ENCODE peak calls at places on chromosome 20, in six cellular contexts. One of them, this sample, is unnamed.

GRCh38 chr20:58790440-58790839 is 60.3 kb downstream of the GNAS-AS1 start:
- DNase-seq in uterus: no peak
- DNase-seq in BE2C: peak
- DNase-seq in WERI-Rb-1: no peak
- DNase-seq in astrocyte of the spinal cord: no peak
- DNase-seq in cardiac muscle cell: no peak
- DNase-seq in this sample: no peak

GRCh38 chr20:10501377-10501776 is 66.3 kb downstream of the SLX4IP start:
- DNase-seq in uterus: no peak
- DNase-seq in WERI-Rb-1: no peak
- DNase-seq in cardiac muscle cell: no peak
- DNase-seq in BE2C: no peak
- DNase-seq in astrocyte of the spinal cord: no peak
- DNase-seq in this sample: no peak

GRCh38 chr20:7113577-7114466 is 346.3 kb downstream of the BMP2 start:
- DNase-seq in WERI-Rb-1: peak
- DNase-seq in BE2C: peak
- DNase-seq in cardiac muscle cell: peak
- DNase-seq in astrocyte of the spinal cord: peak
- DNase-seq in uterus: no peak
- DNase-seq in this sample: peak

GRCh38 chr20:57147185-57147584 is 119.3 kb downstream of the BMP7 start:
- DNase-seq in BE2C: no peak
- DNase-seq in astrocyte of the spinal cord: no peak
- DNase-seq in cardiac muscle cell: no peak
- DNase-seq in WERI-Rb-1: no peak
- DNase-seq in uterus: no peak
- DNase-seq in this sample: no peak

GRCh38 chr20:21029356-21029755 is 76.8 kb downstream of the LINC00237 start:
- DNase-seq in astrocyte of the spinal cord: no peak
- DNase-seq in uterus: no peak
- DNase-seq in BE2C: no peak
- DNase-seq in cardiac muscle cell: no peak
- DNase-seq in WERI-Rb-1: no peak
- DNase-seq in this sample: no peak

GRCh38 chr20:840858-841567 is 7.5 kb downstream of the FAM110A start:
- DNase-seq in WERI-Rb-1: no peak
- DNase-seq in cardiac muscle cell: no peak
- DNase-seq in astrocyte of the spinal cord: no peak
- DNase-seq in BE2C: no peak
- DNase-seq in uterus: no peak
- DNase-seq in this sample: peak

GRCh38 chr20:52191436-52192295 is at the start of gene ZFP64:
- DNase-seq in WERI-Rb-1: peak
- DNase-seq in BE2C: peak
- DNase-seq in astrocyte of the spinal cord: peak
- DNase-seq in uterus: peak
- DNase-seq in cardiac muscle cell: peak
- DNase-seq in this sample: peak

GRCh38 chr20:37342231-37343177 is 3.4 kb upstream of the SRC start:
- DNase-seq in WERI-Rb-1: peak
- DNase-seq in uterus: no peak
- DNase-seq in astrocyte of the spinal cord: no peak
- DNase-seq in BE2C: peak
- DNase-seq in cardiac muscle cell: no peak
- DNase-seq in this sample: no peak

GRCh38 chr20:48012401-48012974 is 227.2 kb upstream of the SULF2 start:
- DNase-seq in BE2C: peak
- DNase-seq in uterus: no peak
- DNase-seq in WERI-Rb-1: no peak
- DNase-seq in cardiac muscle cell: no peak
- DNase-seq in astrocyte of the spinal cord: peak
- DNase-seq in this sample: peak

GRCh38 chr20:58777657-58778056 is 73.0 kb downstream of the GNAS-AS1 start:
- DNase-seq in WERI-Rb-1: no peak
- DNase-seq in astrocyte of the spinal cord: no peak
- DNase-seq in uterus: no peak
- DNase-seq in BE2C: no peak
- DNase-seq in cardiac muscle cell: no peak
- DNase-seq in this sample: no peak

GRCh38 chr20:31605031-31605901 is at the start of gene ID1:
- DNase-seq in astrocyte of the spinal cord: peak
- DNase-seq in cardiac muscle cell: peak
- DNase-seq in uterus: peak
- DNase-seq in WERI-Rb-1: peak
- DNase-seq in BE2C: peak
- DNase-seq in this sample: peak

GRCh38 chr20:50350510-50351249 is 159.5 kb upstream of the PTPN1 start:
- DNase-seq in WERI-Rb-1: no peak
- DNase-seq in astrocyte of the spinal cord: no peak
- DNase-seq in BE2C: no peak
- DNase-seq in cardiac muscle cell: no peak
- DNase-seq in uterus: no peak
- DNase-seq in this sample: no peak

GRCh38 chr20:50245561-50246366 is 55.1 kb downstream of the CEBPB start:
- DNase-seq in cardiac muscle cell: no peak
- DNase-seq in WERI-Rb-1: no peak
- DNase-seq in uterus: no peak
- DNase-seq in BE2C: peak
- DNase-seq in astrocyte of the spinal cord: peak
- DNase-seq in this sample: peak

GRCh38 chr20:58963060-58963584 is 17.9 kb upstream of the NELFCD start:
- DNase-seq in uterus: no peak
- DNase-seq in astrocyte of the spinal cord: no peak
- DNase-seq in WERI-Rb-1: no peak
- DNase-seq in cardiac muscle cell: no peak
- DNase-seq in BE2C: peak
- DNase-seq in this sample: no peak

GRCh38 chr20:36950432-36951197 is 893 bp downstream of the SAMHD1 start:
- DNase-seq in cardiac muscle cell: no peak
- DNase-seq in uterus: peak
- DNase-seq in astrocyte of the spinal cord: no peak
- DNase-seq in WERI-Rb-1: peak
- DNase-seq in BE2C: no peak
- DNase-seq in this sample: peak

GRCh38 chr20:41776450-41776849 is 158.3 kb upstream of the CHD6 start:
- DNase-seq in WERI-Rb-1: peak
- DNase-seq in astrocyte of the spinal cord: no peak
- DNase-seq in cardiac muscle cell: no peak
- DNase-seq in uterus: no peak
- DNase-seq in BE2C: no peak
- DNase-seq in this sample: no peak

GRCh38 chr20:10370091-10370887 is 63.7 kb downstream of the MKKS start:
- DNase-seq in BE2C: no peak
- DNase-seq in astrocyte of the spinal cord: no peak
- DNase-seq in WERI-Rb-1: no peak
- DNase-seq in cardiac muscle cell: no peak
- DNase-seq in uterus: no peak
- DNase-seq in this sample: peak

GRCh38 chr20:44720617-44720993 is 5.4 kb downstream of the CCN5 start:
- DNase-seq in cardiac muscle cell: no peak
- DNase-seq in WERI-Rb-1: no peak
- DNase-seq in BE2C: peak
- DNase-seq in astrocyte of the spinal cord: no peak
- DNase-seq in uterus: no peak
- DNase-seq in this sample: no peak

GRCh38 chr20:44719841-44720240 is 4.7 kb downstream of the CCN5 start:
- DNase-seq in uterus: no peak
- DNase-seq in astrocyte of the spinal cord: no peak
- DNase-seq in WERI-Rb-1: no peak
- DNase-seq in cardiac muscle cell: no peak
- DNase-seq in BE2C: no peak
- DNase-seq in this sample: no peak

GRCh38 chr20:44715495-44716308 is 533 bp downstream of the CCN5 start:
- DNase-seq in uterus: no peak
- DNase-seq in WERI-Rb-1: no peak
- DNase-seq in cardiac muscle cell: no peak
- DNase-seq in BE2C: no peak
- DNase-seq in astrocyte of the spinal cord: no peak
- DNase-seq in this sample: no peak

GRCh38 chr20:44716309-44717106 is 1.3 kb downstream of the CCN5 start:
- DNase-seq in WERI-Rb-1: no peak
- DNase-seq in BE2C: no peak
- DNase-seq in astrocyte of the spinal cord: no peak
- DNase-seq in uterus: no peak
- DNase-seq in cardiac muscle cell: no peak
- DNase-seq in this sample: no peak

GRCh38 chr20:44717986-44718385 is 2.8 kb downstream of the CCN5 start:
- DNase-seq in BE2C: no peak
- DNase-seq in uterus: no peak
- DNase-seq in astrocyte of the spinal cord: no peak
- DNase-seq in WERI-Rb-1: peak
- DNase-seq in cardiac muscle cell: no peak
- DNase-seq in this sample: no peak
- TF ChIP-seq CTCF in BE2C: peak
- TF ChIP-seq CTCF in uterus: no peak
- TF ChIP-seq CTCF in astrocyte of the spinal cord: peak
- TF ChIP-seq CTCF in WERI-Rb-1: peak
- TF ChIP-seq CTCF in cardiac muscle cell: peak
- TF ChIP-seq CTCF in this sample: peak

DNA sequence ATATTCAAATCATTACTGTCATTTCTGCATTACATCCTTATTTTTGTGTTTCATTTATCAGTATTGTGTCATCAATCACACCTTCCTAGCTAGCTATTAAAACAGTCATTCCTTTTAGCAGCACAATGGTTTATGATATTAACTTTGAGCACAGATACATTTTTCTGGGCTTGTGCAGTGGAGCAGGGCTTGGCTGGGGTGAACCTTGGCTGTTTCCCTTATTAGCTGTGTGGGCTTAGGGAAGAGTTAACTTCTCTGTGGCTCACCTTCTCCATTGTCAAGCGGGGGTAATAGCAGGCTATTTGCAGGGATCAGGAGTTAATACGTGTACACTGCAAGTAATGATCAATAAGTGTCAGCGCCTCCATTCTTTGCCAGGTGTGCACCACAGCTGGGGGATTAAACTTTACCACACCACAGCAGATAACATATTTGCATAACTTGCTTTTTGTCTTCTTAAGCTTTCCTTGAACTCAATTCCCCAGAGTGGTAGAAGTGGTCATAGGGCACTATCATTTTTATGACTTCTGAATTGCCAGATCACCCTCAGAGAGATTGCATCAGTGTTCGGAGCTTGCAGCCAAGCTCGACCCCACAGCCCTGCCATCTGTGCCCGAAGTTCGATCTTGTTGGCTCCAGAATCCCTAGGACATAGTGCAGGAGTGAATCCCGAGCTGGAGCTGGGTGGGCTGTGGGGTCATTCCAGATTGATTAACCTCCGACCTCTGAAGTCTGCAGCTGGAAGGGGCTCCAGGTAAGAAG is 1.5 kb upstream of the PYGB start:
- DNase-seq in uterus: no peak
- DNase-seq in cardiac muscle cell: no peak
- DNase-seq in WERI-Rb-1: no peak
- DNase-seq in astrocyte of the spinal cord: no peak
- DNase-seq in BE2C: peak
- DNase-seq in this sample: no peak
- H3K4me3 ChIP-seq in uterus: no peak
- H3K4me3 ChIP-seq in cardiac muscle cell: no peak
- H3K4me3 ChIP-seq in WERI-Rb-1: no peak
- H3K4me3 ChIP-seq in astrocyte of the spinal cord: peak
- H3K4me3 ChIP-seq in BE2C: no peak
- H3K4me3 ChIP-seq in this sample: peak

DNA sequence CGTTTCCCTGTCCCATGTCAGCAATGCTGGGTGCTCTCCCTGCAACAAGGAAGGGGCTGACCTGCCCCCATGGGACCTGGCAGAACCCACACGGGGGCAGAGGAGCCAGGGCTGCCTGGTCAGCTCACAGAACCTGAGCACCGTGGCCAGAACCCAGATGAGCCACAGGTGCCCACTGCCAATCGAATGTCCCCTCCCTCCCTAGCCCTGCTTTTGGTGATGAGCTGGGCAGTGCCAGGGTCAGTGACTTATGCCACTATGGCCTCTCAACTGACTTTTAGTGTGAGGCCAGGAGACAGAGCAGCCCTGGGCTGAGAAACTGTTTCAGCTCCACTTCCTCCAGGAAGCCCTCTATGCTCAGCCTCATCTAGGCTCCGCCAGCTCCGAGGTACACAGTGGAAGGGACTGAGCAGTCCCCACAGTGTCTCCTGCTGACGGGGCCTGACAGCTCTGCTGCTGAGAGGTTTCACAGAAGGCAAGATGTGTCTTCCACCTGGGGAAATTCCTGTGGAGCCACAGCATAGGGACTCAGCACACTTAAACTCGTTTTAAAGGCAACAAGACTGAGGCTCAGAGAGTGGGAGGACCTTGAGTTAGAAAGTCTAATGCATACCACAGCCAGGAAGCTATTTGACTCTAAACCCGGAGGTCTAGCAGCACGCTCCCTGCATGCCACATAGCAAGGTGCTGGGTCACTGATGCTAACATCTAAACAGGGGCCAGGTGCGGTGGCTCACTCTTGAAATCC is 6.9 kb downstream of the ADA start:
- DNase-seq in cardiac muscle cell: no peak
- DNase-seq in WERI-Rb-1: no peak
- DNase-seq in uterus: no peak
- DNase-seq in BE2C: no peak
- DNase-seq in astrocyte of the spinal cord: no peak
- DNase-seq in this sample: no peak
- TF ChIP-seq CTCF in cardiac muscle cell: no peak
- TF ChIP-seq CTCF in WERI-Rb-1: no peak
- TF ChIP-seq CTCF in uterus: no peak
- TF ChIP-seq CTCF in BE2C: no peak
- TF ChIP-seq CTCF in astrocyte of the spinal cord: no peak
- TF ChIP-seq CTCF in this sample: no peak

GRCh38 chr20:63472159-63472811 is at the start of gene KCNQ2:
- DNase-seq in uterus: no peak
- DNase-seq in BE2C: no peak
- DNase-seq in cardiac muscle cell: peak
- DNase-seq in WERI-Rb-1: peak
- DNase-seq in astrocyte of the spinal cord: no peak
- DNase-seq in this sample: no peak
- H3K4me3 ChIP-seq in uterus: no peak
- H3K4me3 ChIP-seq in BE2C: peak
- H3K4me3 ChIP-seq in cardiac muscle cell: peak
- H3K4me3 ChIP-seq in WERI-Rb-1: peak
- H3K4me3 ChIP-seq in astrocyte of the spinal cord: no peak
- H3K4me3 ChIP-seq in this sample: no peak

GRCh38 chr20:46544576-46544975 is 5.9 kb downstream of the OCSTAMP start:
- DNase-seq in astrocyte of the spinal cord: no peak
- DNase-seq in cardiac muscle cell: no peak
- DNase-seq in BE2C: no peak
- DNase-seq in uterus: no peak
- DNase-seq in WERI-Rb-1: no peak
- DNase-seq in this sample: peak
- TF ChIP-seq CTCF in astrocyte of the spinal cord: no peak
- TF ChIP-seq CTCF in cardiac muscle cell: no peak
- TF ChIP-seq CTCF in BE2C: no peak
- TF ChIP-seq CTCF in uterus: no peak
- TF ChIP-seq CTCF in WERI-Rb-1: no peak
- TF ChIP-seq CTCF in this sample: peak